ENCODE peak calls at places on chromosomes 12 and 14, in four cellular contexts. One of them, this sample, is unnamed.
A peak's percentile ranks its signal among the peaks of the same experiment; 100 is the strongest.

GRCh38 chr14:58299665-58300202 is 1.4 kb downstream of the ARID4A start:
- DNase-seq in B cell: no peak
- DNase-seq in lower lobe of right lung: no peak
- DNase-seq in HFF-Myc: no peak
- DNase-seq in this sample: no peak

GRCh38 chr12:100427078-100427477 is 46.6 kb upstream of the NR1H4 start:
- DNase-seq in B cell: no peak
- DNase-seq in lower lobe of right lung: no peak
- DNase-seq in HFF-Myc: peak; percentile 3
- DNase-seq in this sample: no peak

GRCh38 chr14:100336618-100337530 is 13.7 kb downstream of the SLC25A47 start:
- DNase-seq in B cell: no peak
- DNase-seq in HFF-Myc: no peak
- DNase-seq in lower lobe of right lung: peak; percentile 20
- DNase-seq in this sample: peak; percentile 26

GRCh38 chr12:4189721-4190120 is 83.8 kb upstream of the CCND2 start:
- DNase-seq in B cell: no peak
- DNase-seq in HFF-Myc: no peak
- DNase-seq in lower lobe of right lung: no peak
- DNase-seq in this sample: no peak

GRCh38 chr12:95848575-95849388 is 10.0 kb upstream of the SNRPF start:
- DNase-seq in HFF-Myc: peak; percentile 10
- DNase-seq in B cell: no peak
- DNase-seq in lower lobe of right lung: no peak
- DNase-seq in this sample: no peak

GRCh38 chr14:38420045-38420444 is 164.2 kb upstream of the CLEC14A start:
- DNase-seq in B cell: no peak
- DNase-seq in HFF-Myc: no peak
- DNase-seq in lower lobe of right lung: no peak
- DNase-seq in this sample: no peak

GRCh38 chr12:124762791-124763593 is 100.7 kb downstream of the SCARB1 start:
- DNase-seq in HFF-Myc: no peak
- DNase-seq in B cell: no peak
- DNase-seq in lower lobe of right lung: no peak
- DNase-seq in this sample: no peak

GRCh38 chr12:63038361-63039100 is 103.6 kb upstream of the PPM1H start:
- DNase-seq in lower lobe of right lung: no peak
- DNase-seq in HFF-Myc: no peak
- DNase-seq in B cell: no peak
- DNase-seq in this sample: no peak

GRCh38 chr12:123264642-123265041 is 7.0 kb downstream of the CDK2AP1 start:
- DNase-seq in B cell: peak; percentile 30
- DNase-seq in lower lobe of right lung: no peak
- DNase-seq in HFF-Myc: no peak
- DNase-seq in this sample: no peak

GRCh38 chr12:15732341-15733061 is 56.7 kb downstream of the EPS8 start:
- DNase-seq in HFF-Myc: no peak
- DNase-seq in lower lobe of right lung: no peak
- DNase-seq in B cell: no peak
- DNase-seq in this sample: no peak

GRCh38 chr12:124381454-124382207 is 86.7 kb downstream of the RFLNA start:
- DNase-seq in HFF-Myc: no peak
- DNase-seq in B cell: no peak
- DNase-seq in lower lobe of right lung: peak; percentile 96
- DNase-seq in this sample: peak; percentile 93

GRCh38 chr12:12349711-12350665 is at the start of gene MANSC1:
- DNase-seq in HFF-Myc: no peak
- DNase-seq in lower lobe of right lung: peak; percentile 86
- DNase-seq in B cell: peak; percentile 61
- DNase-seq in this sample: no peak
- TF ChIP-seq CTCF in HFF-Myc: peak; percentile 36
- TF ChIP-seq CTCF in lower lobe of right lung: peak; percentile 51
- TF ChIP-seq CTCF in B cell: peak; percentile 70
- TF ChIP-seq CTCF in this sample: peak; percentile 61

GRCh38 chr12:53987748-53988147 is 2.8 kb downstream of the HOXC10 start:
- DNase-seq in HFF-Myc: no peak
- DNase-seq in lower lobe of right lung: no peak
- DNase-seq in B cell: no peak
- DNase-seq in this sample: no peak

GRCh38 chr12:53984901-53985357 is at the start of gene HOXC10:
- DNase-seq in lower lobe of right lung: peak; percentile 70
- DNase-seq in B cell: peak; percentile 55
- DNase-seq in HFF-Myc: peak; percentile 83
- DNase-seq in this sample: peak; percentile 75

GRCh38 chr12:53986686-53987180 is 1.8 kb downstream of the HOXC10 start:
- DNase-seq in lower lobe of right lung: no peak
- DNase-seq in B cell: no peak
- DNase-seq in HFF-Myc: no peak
- DNase-seq in this sample: no peak

GRCh38 chr12:53985358-53985899 is 483 bp downstream of the HOXC10 start:
- DNase-seq in HFF-Myc: no peak
- DNase-seq in lower lobe of right lung: no peak
- DNase-seq in B cell: no peak
- DNase-seq in this sample: no peak

DNA sequence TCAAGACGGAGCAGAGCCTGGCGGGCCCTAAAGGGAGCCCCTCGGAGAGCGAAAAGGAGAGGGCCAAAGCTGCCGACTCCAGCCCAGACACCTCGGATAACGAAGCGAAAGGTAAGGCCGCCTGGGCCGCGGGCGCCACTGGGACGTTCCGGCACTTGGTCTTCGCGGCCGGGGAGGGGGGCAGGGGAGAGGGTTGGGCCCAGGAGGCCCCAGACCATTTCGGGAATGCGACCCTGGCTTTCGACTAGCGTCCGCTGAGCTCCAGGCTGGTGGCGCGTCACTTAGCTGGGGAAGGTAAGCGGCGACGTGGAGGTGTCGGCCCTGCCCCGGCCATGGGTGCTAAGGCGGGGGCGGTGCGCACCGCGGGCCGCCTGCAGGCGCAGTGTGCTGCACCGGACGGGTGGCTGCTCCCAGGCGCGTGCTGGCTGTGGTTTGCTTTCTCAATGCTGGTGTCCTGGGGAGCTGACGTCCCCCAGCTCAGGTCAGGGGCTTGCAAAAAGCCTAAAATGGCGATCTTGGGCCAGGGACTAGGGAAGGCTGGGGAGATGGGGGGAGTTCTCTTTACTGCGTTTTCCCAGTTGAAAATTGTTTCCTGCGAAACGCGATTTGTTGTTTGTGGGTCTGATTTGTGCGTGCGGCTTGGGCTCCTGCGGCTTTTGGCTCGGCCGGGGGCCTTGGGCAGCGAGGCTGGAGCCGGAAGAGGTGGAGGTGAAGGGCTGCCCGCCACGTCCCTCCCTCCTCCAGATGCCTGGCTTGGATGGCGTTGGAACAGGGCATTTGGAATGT is 1.1 kb downstream of the HOXC10 start:
- DNase-seq in B cell: no peak
- DNase-seq in HFF-Myc: no peak
- DNase-seq in lower lobe of right lung: no peak
- DNase-seq in this sample: no peak
- TF ChIP-seq CTCF in B cell: no peak
- TF ChIP-seq CTCF in HFF-Myc: no peak
- TF ChIP-seq CTCF in lower lobe of right lung: no peak
- TF ChIP-seq CTCF in this sample: no peak

GRCh38 chr14:49550284-49551184 is 35.6 kb downstream of the RPS29 start:
- DNase-seq in lower lobe of right lung: no peak
- DNase-seq in HFF-Myc: no peak
- DNase-seq in B cell: no peak
- DNase-seq in this sample: no peak
- TF ChIP-seq CTCF in lower lobe of right lung: no peak
- TF ChIP-seq CTCF in HFF-Myc: peak; percentile 20
- TF ChIP-seq CTCF in B cell: no peak
- TF ChIP-seq CTCF in this sample: no peak

GRCh38 chr12:111195316-111195715 is 173.6 kb downstream of the PHETA1 start:
- DNase-seq in HFF-Myc: no peak
- DNase-seq in B cell: no peak
- DNase-seq in lower lobe of right lung: no peak
- DNase-seq in this sample: no peak
- TF ChIP-seq CTCF in HFF-Myc: no peak
- TF ChIP-seq CTCF in B cell: no peak
- TF ChIP-seq CTCF in lower lobe of right lung: no peak
- TF ChIP-seq CTCF in this sample: no peak

GRCh38 chr14:59582161-59582560 is 5.5 kb upstream of the CCDC175 start:
- DNase-seq in lower lobe of right lung: no peak
- DNase-seq in B cell: no peak
- DNase-seq in HFF-Myc: no peak
- DNase-seq in this sample: no peak

DNA sequence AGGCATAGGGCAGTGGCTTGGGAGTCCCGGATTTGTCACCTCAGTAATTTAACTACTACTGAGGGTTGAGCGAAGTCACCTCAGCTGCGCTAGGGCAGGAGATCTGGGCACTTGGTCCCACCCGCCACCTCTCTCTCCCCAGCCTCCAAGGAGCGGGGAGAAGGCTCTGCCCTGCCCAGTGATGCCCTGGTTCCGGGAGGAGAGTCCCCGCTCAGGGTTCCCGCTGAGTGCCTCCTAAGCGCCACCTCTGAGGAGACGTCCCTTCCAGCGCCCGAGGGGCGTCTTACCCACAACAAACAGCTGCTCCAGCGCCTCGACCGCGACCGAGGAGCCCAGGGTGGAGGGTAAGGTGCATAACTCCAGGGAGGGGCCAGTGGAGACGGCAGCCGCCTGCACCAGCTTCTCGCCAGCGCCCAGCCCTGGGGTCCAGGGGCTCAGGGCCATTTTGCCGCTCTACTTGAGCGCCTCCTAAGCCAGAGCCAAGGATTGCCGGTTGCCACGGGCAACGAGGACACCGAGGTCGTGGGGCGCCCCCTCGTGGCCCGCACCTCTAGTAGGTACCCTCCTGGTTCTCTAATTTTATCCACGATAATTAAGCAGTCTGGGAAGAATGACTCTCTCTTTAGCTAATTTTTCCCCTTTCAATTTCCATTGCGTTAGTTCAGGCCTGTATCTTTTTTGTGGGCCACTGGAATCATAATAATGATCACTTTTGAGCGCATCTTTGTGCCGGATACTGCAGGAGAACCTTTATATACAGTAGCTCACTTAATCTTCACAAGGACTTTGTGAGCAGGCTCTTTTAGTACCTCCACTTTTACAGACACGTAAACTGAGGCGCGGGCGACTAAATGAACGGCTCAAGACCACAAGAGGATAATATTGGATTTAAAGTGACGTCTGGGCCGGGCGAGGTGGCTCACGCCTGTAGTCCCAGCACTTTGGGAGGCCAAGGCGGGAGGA is at the start of gene CCDC175:
- DNase-seq in HFF-Myc: no peak
- DNase-seq in lower lobe of right lung: peak; percentile 93
- DNase-seq in B cell: peak; percentile 85
- DNase-seq in this sample: peak; percentile 88
- TF ChIP-seq CTCF in HFF-Myc: peak; percentile 84
- TF ChIP-seq CTCF in lower lobe of right lung: peak; percentile 79
- TF ChIP-seq CTCF in B cell: peak; percentile 91
- TF ChIP-seq CTCF in this sample: peak; percentile 97

GRCh38 chr12:50222275-50222783 is 55.2 kb upstream of the CERS5 start:
- DNase-seq in HFF-Myc: peak; percentile 89
- DNase-seq in B cell: peak; percentile 25
- DNase-seq in lower lobe of right lung: no peak
- DNase-seq in this sample: no peak
- TF ChIP-seq CTCF in HFF-Myc: peak; percentile 33
- TF ChIP-seq CTCF in B cell: no peak
- TF ChIP-seq CTCF in lower lobe of right lung: peak; percentile 23
- TF ChIP-seq CTCF in this sample: no peak

DNA sequence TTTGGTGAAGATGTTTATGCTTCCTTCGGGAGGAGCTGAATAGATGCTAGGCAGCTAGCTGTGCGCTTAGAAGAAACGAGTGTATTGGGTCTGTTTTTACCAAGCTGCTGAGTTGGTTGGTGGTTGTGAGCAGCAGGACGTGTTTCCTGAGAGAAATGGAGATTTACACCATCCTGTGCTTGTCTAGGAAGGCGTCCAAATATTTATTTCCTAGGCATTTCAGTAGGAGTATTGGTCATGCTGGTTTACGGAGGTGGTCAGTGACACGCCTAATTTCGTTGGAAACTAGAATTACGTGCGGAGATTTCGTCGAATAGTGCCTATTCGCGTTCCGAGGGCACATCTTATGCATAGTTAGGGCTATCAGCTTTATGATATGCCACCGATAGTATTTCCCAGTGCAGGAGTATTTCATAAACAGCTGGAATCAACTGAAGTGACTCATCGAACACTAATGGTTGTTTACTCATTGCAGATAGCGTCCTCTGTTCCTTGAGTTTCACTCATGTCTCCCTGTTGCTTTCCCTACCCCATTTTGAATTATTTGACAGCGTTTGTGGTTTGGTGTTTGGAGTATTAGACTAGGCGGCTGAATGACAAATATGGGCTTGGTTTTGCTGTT is 778 bp downstream of the TBC1D15 start:
- DNase-seq in B cell: peak; percentile 13
- DNase-seq in lower lobe of right lung: no peak
- DNase-seq in HFF-Myc: peak; percentile 25
- DNase-seq in this sample: no peak
- TF ChIP-seq CTCF in B cell: no peak
- TF ChIP-seq CTCF in lower lobe of right lung: no peak
- TF ChIP-seq CTCF in HFF-Myc: no peak
- TF ChIP-seq CTCF in this sample: no peak

GRCh38 chr12:92136021-92136735 is 9.5 kb downstream of the BTG1 start:
- DNase-seq in lower lobe of right lung: no peak
- DNase-seq in HFF-Myc: no peak
- DNase-seq in B cell: no peak
- DNase-seq in this sample: no peak
- TF ChIP-seq CTCF in lower lobe of right lung: no peak
- TF ChIP-seq CTCF in HFF-Myc: no peak
- TF ChIP-seq CTCF in B cell: no peak
- TF ChIP-seq CTCF in this sample: no peak

GRCh38 chr14:54550514-54550913 is 16.4 kb upstream of the SAMD4A start:
- DNase-seq in B cell: no peak
- DNase-seq in lower lobe of right lung: no peak
- DNase-seq in HFF-Myc: no peak
- DNase-seq in this sample: no peak

GRCh38 chr14:54556535-54556934 is 10.4 kb upstream of the SAMD4A start:
- DNase-seq in B cell: no peak
- DNase-seq in HFF-Myc: no peak
- DNase-seq in lower lobe of right lung: no peak
- DNase-seq in this sample: no peak

GRCh38 chr14:54554401-54554800 is 12.5 kb upstream of the SAMD4A start:
- DNase-seq in HFF-Myc: no peak
- DNase-seq in lower lobe of right lung: no peak
- DNase-seq in B cell: no peak
- DNase-seq in this sample: no peak

GRCh38 chr14:54549862-54550261 is 17.1 kb upstream of the SAMD4A start:
- DNase-seq in B cell: no peak
- DNase-seq in HFF-Myc: no peak
- DNase-seq in lower lobe of right lung: no peak
- DNase-seq in this sample: no peak

GRCh38 chr14:54555651-54556050 is 11.3 kb upstream of the SAMD4A start:
- DNase-seq in B cell: no peak
- DNase-seq in HFF-Myc: no peak
- DNase-seq in lower lobe of right lung: no peak
- DNase-seq in this sample: no peak
- TF ChIP-seq CTCF in B cell: no peak
- TF ChIP-seq CTCF in HFF-Myc: peak; percentile 36
- TF ChIP-seq CTCF in lower lobe of right lung: no peak
- TF ChIP-seq CTCF in this sample: no peak

This sample was measured in CD14-positive monocyte.